ENCODE peak calls at places on chromosomes 7 and 10, in five cellular contexts. L is K562, K is H1, J is IMR-90, R is GM12878. D is an unnamed sample.
A peak's percentile ranks its signal among the peaks of the same experiment; 100 is the strongest.

GRCh38 chr10:109838592-109839244 is 84.6 kb downstream of the XPNPEP1 start:
- DNase-seq in L (no peak), K (no peak), J (no peak), R (no peak), D (no peak)

GRCh38 chr10:111084346-111085255 is 7.8 kb downstream of the ADRA2A start:
- DNase-seq in L (no peak), K (no peak), J (no peak), R (no peak), D (no peak)

GRCh38 chr7:85483205-85483604 is 296.3 kb upstream of the SEMA3D start:
- DNase-seq in L (no peak), K (no peak), J (peak; percentile 77), R (no peak), D (no peak)

GRCh38 chr10:99530108-99531025 is 2.4 kb upstream of the NKX2-3 start:
- DNase-seq in L (no peak), K (no peak), J (no peak), R (no peak), D (no peak)

GRCh38 chr7:30845426-30846135 is 66.1 kb upstream of the AQP1 start:
- DNase-seq in L (no peak), K (no peak), J (peak; percentile 65), R (no peak), D (no peak)

GRCh38 chr10:101588879-101589278 is 758 bp downstream of the DPCD start:
- DNase-seq in L (peak; percentile 75), K (no peak), J (peak; percentile 65), R (no peak), D (no peak)

GRCh38 chr7:159024280-159024951 is 120.3 kb downstream of the VIPR2 start:
- DNase-seq in L (no peak), K (no peak), J (no peak), R (no peak), D (no peak)

GRCh38 chr7:12194426-12194825 is 16.7 kb upstream of the TMEM106B start:
- DNase-seq in L (no peak), K (no peak), J (no peak), R (no peak), D (no peak)

GRCh38 chr7:87599336-87599735 is 1.3 kb downstream of the ABCB1 start:
- DNase-seq in L (peak; percentile 33), K (no peak), J (no peak), R (peak; percentile 60), D (no peak)

GRCh38 chr7:42831051-42831952 is 80.6 kb downstream of the C7orf25 start:
- DNase-seq in L (peak; percentile 16), K (no peak), J (peak; percentile 44), R (no peak), D (no peak)

GRCh38 chr10:95443636-95444035 is 117.5 kb downstream of the SORBS1 start:
- DNase-seq in L (no peak), K (no peak), J (no peak), R (no peak), D (no peak)

GRCh38 chr7:6375346-6376101 is 72.2 kb downstream of the DAGLB start:
- DNase-seq in L (peak; percentile 43), K (no peak), J (peak; percentile 49), R (no peak), D (no peak)

GRCh38 chr10:101258179-101258885 is 29.1 kb upstream of the LBX1 start:
- DNase-seq in L (peak; percentile 43), K (no peak), J (no peak), R (no peak), D (peak; percentile 27)

GRCh38 chr10:76779163-76779820 is 858.3 kb downstream of the KCNMA1 start:
- DNase-seq in L (no peak), K (peak; percentile 44), J (peak; percentile 23), R (no peak), D (no peak)

GRCh38 chr7:33191326-33191725 is 62.0 kb downstream of the BBS9 start:
- DNase-seq in L (no peak), K (no peak), J (no peak), R (no peak), D (no peak)

DNA sequence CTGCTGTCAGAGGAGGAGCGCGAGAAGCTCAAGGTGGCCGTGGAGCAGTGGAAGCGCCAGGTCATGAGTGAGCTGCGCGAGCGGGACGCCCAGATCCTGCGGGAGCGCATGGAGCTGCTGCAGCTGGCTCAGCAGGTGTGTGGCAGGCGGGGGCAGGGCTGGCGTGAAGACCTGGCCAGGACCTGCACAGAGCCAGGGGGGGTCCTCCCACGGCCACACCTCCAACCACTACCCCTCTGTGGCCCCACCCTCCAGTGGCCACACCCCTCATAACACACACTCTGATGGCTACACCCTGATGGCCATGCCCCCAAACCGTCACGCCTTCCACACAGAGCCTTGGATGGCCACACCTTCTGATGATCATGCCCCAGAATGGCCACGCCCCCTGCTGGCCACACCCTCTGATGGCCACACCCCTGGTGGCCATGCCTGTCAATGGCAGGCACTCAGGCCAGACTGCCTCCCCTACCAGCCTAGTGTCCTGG is 23.4 kb upstream of the DPYSL4 start:
- DNase-seq in L (peak; percentile 73), K (peak; percentile 73), J (no peak), R (no peak), D (peak; percentile 79)
- TF ChIP-seq CEBPB in L (no peak), K (no peak), J (no peak), R (no peak), D (no peak)

DNA sequence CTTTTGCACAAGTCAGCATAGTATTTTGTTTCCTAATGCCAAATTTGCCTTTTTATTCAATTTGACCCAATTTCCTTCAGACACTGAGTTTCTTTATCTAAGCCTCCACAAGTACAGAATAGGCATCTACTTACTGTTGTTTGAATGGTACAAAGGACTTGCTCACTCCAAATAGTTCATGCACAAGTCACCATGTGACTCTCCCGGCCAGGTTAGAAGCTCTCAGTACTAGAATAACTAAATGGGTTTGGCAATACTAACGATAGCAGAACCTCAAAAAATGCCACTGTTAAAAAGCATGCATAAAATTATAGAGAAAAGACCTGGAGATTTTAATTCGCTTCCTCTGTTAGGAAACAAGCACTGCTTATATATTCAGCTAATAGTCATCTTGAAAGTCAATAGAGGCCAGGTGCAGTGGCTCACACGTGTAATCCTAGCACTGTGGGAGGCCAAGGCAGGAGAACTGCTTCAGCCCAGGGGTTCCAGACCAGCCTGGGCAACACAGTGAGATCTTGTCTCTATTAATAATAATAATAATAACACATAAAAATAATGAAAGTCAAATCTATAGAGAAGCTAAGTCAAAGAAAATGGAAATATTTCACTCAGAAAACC is 335.8 kb upstream of the MBL2 start:
- DNase-seq in L (no peak), K (no peak), J (no peak), R (no peak), D (no peak)
- TF ChIP-seq RFX5 in L (no peak), K (no peak), J (no peak), R (no peak), D (no peak)

GRCh38 chr7:50336909-50337703 is 32.6 kb downstream of the IKZF1 start:
- DNase-seq in L (no peak), K (no peak), J (no peak), R (no peak), D (no peak)

GRCh38 chr7:50335795-50336754 is 31.6 kb downstream of the IKZF1 start:
- DNase-seq in L (peak; percentile 82), K (no peak), J (no peak), R (no peak), D (no peak)

GRCh38 chr7:50341709-50342108 is 37.2 kb downstream of the IKZF1 start:
- DNase-seq in L (peak; percentile 36), K (no peak), J (no peak), R (no peak), D (no peak)

GRCh38 chr7:50342616-50343114 is 38.1 kb downstream of the IKZF1 start:
- DNase-seq in L (no peak), K (no peak), J (no peak), R (no peak), D (no peak)

GRCh38 chr7:50339990-50340500 is 35.5 kb downstream of the IKZF1 start:
- DNase-seq in L (peak; percentile 89), K (no peak), J (no peak), R (no peak), D (no peak)
- TF ChIP-seq CEBPB in L (no peak), K (no peak), J (no peak), R (no peak), D (no peak)

GRCh38 chr7:44114586-44115310 is 8.6 kb downstream of the POLD2 start:
- DNase-seq in L (no peak), K (no peak), J (no peak), R (no peak), D (no peak)

GRCh38 chr7:44119829-44120380 is 3.4 kb downstream of the POLD2 start:
- DNase-seq in L (no peak), K (no peak), J (no peak), R (no peak), D (no peak)

GRCh38 chr7:44117801-44118429 is 5.4 kb downstream of the POLD2 start:
- DNase-seq in L (no peak), K (no peak), J (no peak), R (no peak), D (no peak)

GRCh38 chr7:44116087-44116788 is 7.1 kb downstream of the POLD2 start:
- DNase-seq in L (no peak), K (no peak), J (no peak), R (no peak), D (no peak)

DNA sequence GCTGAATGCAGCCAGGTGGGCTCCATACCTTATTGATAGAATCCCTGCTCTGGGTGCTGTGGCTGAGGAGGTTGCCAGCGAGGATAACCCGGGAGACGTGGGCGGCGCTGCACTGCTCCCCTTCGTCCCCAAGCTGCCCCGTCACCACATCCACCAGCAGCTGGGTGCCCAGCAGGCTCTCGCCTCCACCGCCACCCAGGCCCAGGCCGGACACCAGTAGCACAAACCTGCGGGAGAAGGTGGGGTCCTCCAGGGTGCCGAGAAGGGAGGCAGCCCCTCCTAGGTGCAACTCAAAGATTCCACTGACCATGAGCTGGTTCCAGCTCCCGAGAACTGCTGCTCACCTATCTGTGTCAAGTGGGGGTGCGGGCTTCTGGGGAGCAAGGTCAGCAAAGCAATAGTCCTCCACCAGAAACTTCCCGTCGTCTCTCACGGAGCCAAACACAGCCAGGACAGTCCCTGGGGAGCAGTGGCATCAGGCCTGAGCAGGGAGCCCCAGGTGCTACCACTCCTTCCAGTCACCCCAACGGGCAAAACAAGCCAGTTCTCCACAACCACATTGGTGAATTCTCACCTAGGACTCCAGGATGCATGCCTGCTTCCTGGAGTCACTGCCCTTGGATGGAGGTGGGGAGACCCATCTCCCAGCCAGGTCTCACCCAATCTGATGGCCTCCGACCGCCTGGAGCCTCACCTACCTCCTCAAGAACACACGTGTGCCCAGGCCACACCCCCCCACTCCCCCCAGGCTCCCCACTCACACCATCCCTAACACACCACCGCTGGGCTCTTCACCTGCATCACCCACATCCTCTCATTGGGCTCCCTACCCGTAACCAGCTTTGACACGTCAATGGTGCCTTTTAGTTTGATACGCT is 6.3 kb downstream of the POLD2 start:
- DNase-seq in L (no peak), K (no peak), J (no peak), R (no peak), D (no peak)
- TF ChIP-seq RFX5 in L (no peak), K (no peak), J (no peak), R (no peak), D (no peak)